ENCODE peak calls at places on chromosomes 4 and X, in nine cellular contexts. R is iPS-NIHi11; T is hypothalamus; V is upper lobe of right lung; K is hepatocyte; E is DMS 273 treated with DMSO at 0.1 percent for 48 hours; M is astrocyte of the spinal cord; Z is CD8-positive, alpha-beta memory T cell; I is glomerular endothelial cell. L is an unnamed sample.

GRCh38 chr4:98929341-98930267 is 671 bp upstream of the EIF4E start:
- DNase-seq in T (peak), M (peak), V (peak), Z (peak), E (no peak), R (peak), K (peak), I (peak), L (peak)

GRCh38 chr4:39044947-39045734 is 12.9 kb upstream of the TMEM156 start:
- DNase-seq in M (peak), R (peak), I (no peak), E (no peak), Z (no peak), K (no peak), V (peak), T (no peak), L (peak)

GRCh38 chr4:64713256-64713840 is 304.1 kb upstream of the TECRL start:
- DNase-seq in T (no peak), R (peak), K (peak), M (peak), Z (no peak), V (no peak), E (no peak), I (no peak), L (no peak)

GRCh38 chrX:40195368-40195767 is 97.6 kb upstream of the BCOR start:
- DNase-seq in R (no peak), K (no peak), M (no peak), V (no peak), T (no peak), I (no peak), E (no peak), Z (no peak), L (no peak)

GRCh38 chrX:39905475-39905889 is 192.3 kb downstream of the BCOR start:
- DNase-seq in T (no peak), M (no peak), I (no peak), V (no peak), K (peak), E (no peak), R (no peak), Z (no peak), L (no peak)

GRCh38 chrX:332916-333610 is 14.5 kb upstream of the GTPBP6 start:
- DNase-seq in E (no peak), V (peak), T (no peak), K (no peak), I (no peak), R (no peak), Z (no peak), M (no peak), L (peak)

GRCh38 chr4:8260656-8261111 is 8.9 kb upstream of the HTRA3 start:
- DNase-seq in I (no peak), M (peak), Z (no peak), K (peak), E (no peak), R (no peak), T (no peak), V (no peak), L (no peak)

GRCh38 chr4:158722291-158722916 is 792 bp downstream of the PPID start:
- DNase-seq in R (peak), T (no peak), I (peak), K (peak), V (no peak), E (no peak), Z (no peak), M (peak), L (no peak)

GRCh38 chr4:170875868-170876267 is 786.1 kb upstream of the AADAT start:
- DNase-seq in Z (no peak), K (peak), M (no peak), T (no peak), E (no peak), V (no peak), I (no peak), R (peak), L (no peak)

GRCh38 chrX:23908219-23909003 is 605 bp downstream of the CXorf58 start:
- DNase-seq in Z (no peak), T (no peak), M (no peak), V (no peak), E (no peak), K (peak), R (peak), I (no peak), L (no peak)